ENCODE peak calls at places on chromosomes 2 and 18, in five cellular contexts. B is NCI-H1092, H is NAMALWA, K is CD14-positive monocyte, I is T1000. S is an unnamed sample.

GRCh38 chr2:52474091-52474490 is 1293.5 kb upstream of the CHAC2 start:
- DNase-seq in B (no peak), H (no peak), K (no peak), I (no peak), S (no peak)

GRCh38 chr2:217993817-217994459 is 8.9 kb downstream of the TNS1 start:
- DNase-seq in B (peak; percentile 9), H (peak; percentile 56), K (peak; percentile 65), I (no peak), S (peak; percentile 29)

GRCh38 chr2:239355724-239356123 is 45.1 kb downstream of the HDAC4 start:
- DNase-seq in B (no peak), H (no peak), K (no peak), I (no peak), S (no peak)

GRCh38 chr18:58779514-58779913 is 85.2 kb upstream of the ZNF532 start:
- DNase-seq in B (no peak), H (no peak), K (no peak), I (no peak), S (no peak)

GRCh38 chr2:144834954-144835633 is 315.2 kb upstream of the ZEB2 start:
- DNase-seq in B (no peak), H (no peak), K (no peak), I (no peak), S (peak; percentile 63)

GRCh38 chr2:158748925-158749590 is 46.1 kb upstream of the DAPL1 start:
- DNase-seq in B (no peak), H (no peak), K (no peak), I (no peak), S (peak; percentile 81)

GRCh38 chr18:37913051-37913450 is 347.5 kb upstream of the CELF4 start:
- DNase-seq in B (no peak), H (no peak), K (no peak), I (no peak), S (no peak)

GRCh38 chr18:29012364-29012763 is 835.4 kb upstream of the CDH2 start:
- DNase-seq in B (no peak), H (no peak), K (no peak), I (no peak), S (no peak)

GRCh38 chr2:24304098-24304497 is 56.2 kb downstream of the ITSN2 start:
- DNase-seq in B (peak; percentile 10), H (no peak), K (no peak), I (no peak), S (peak; percentile 89)

S was measured in LHCN-M2.